ENCODE peak calls at places on chromosomes 1 and 21, in seven cellular contexts. B is endothelial cell; Y is fibroblast of mammary gland; Z is GM20000; U is activated CD8-positive, alpha-beta T cell treated with anti-CD3 and anti-CD28 coated beads for 36 hours; F is WERI-Rb-1; I is AG10803. H is an unnamed sample.

GRCh38 chr1:28756846-28757245 is 20.1 kb downstream of the YTHDF2 start:
- DNase-seq in B (no peak), Y (no peak), Z (no peak), U (peak), F (no peak), I (no peak), H (no peak)

GRCh38 chr1:50973255-50973654 is 3.2 kb downstream of the CDKN2C start:
- DNase-seq in B (no peak), Y (no peak), Z (no peak), U (no peak), F (no peak), I (no peak), H (no peak)

GRCh38 chr1:205481279-205481617 is 23.2 kb upstream of the CDK18 start:
- DNase-seq in B (no peak), Y (no peak), Z (no peak), U (peak), F (peak), I (no peak), H (no peak)

GRCh38 chr1:182235952-182236650 is 155.5 kb downstream of the GLUL start:
- DNase-seq in B (no peak), Y (peak), Z (no peak), U (no peak), F (no peak), I (peak), H (no peak)

GRCh38 chr1:176987016-176987415 is 177.5 kb downstream of the ASTN1 start:
- DNase-seq in B (no peak), Y (peak), Z (no peak), U (no peak), F (no peak), I (peak), H (no peak)

GRCh38 chr1:78687914-78688313 is 38.3 kb downstream of the IFI44 start:
- DNase-seq in B (no peak), Y (peak), Z (no peak), U (no peak), F (no peak), I (peak), H (no peak)

GRCh38 chr21:31491617-31492016 is 147.6 kb upstream of the TIAM1 start:
- DNase-seq in B (no peak), Y (no peak), Z (no peak), U (no peak), F (no peak), I (no peak), H (no peak)

GRCh38 chr1:14842891-14843290 is 244.4 kb downstream of the KAZN start:
- DNase-seq in B (no peak), Y (peak), Z (no peak), U (no peak), F (no peak), I (no peak), H (no peak)

GRCh38 chr1:79105499-79105898 is 99.0 kb upstream of the ADGRL4 start:
- DNase-seq in B (no peak), Y (peak), Z (no peak), U (no peak), F (no peak), I (peak), H (no peak)

GRCh38 chr1:231335663-231336602 is 1.7 kb downstream of the EXOC8 start:
- DNase-seq in B (no peak), Y (no peak), Z (no peak), U (peak), F (no peak), I (no peak), H (no peak)

GRCh38 chr1:5643360-5644090 is 348.7 kb downstream of the NPHP4 start:
- DNase-seq in B (no peak), Y (no peak), Z (no peak), U (no peak), F (peak), I (no peak), H (no peak)

GRCh38 chr1:16166117-16166516 is 10.2 kb upstream of the EPHA2 start:
- DNase-seq in B (no peak), Y (no peak), Z (no peak), U (no peak), F (no peak), I (no peak), H (no peak)

GRCh38 chr1:35810096-35810860 is 2.5 kb downstream of the AGO4 start:
- DNase-seq in B (no peak), Y (peak), Z (no peak), U (no peak), F (no peak), I (peak), H (no peak)

GRCh38 chr21:41091561-41091960 is 76.4 kb upstream of the BACE2 start:
- DNase-seq in B (no peak), Y (no peak), Z (no peak), U (no peak), F (no peak), I (no peak), H (no peak)

GRCh38 chr1:36248250-36248894 is 24.1 kb downstream of the THRAP3 start:
- DNase-seq in B (no peak), Y (peak), Z (no peak), U (no peak), F (no peak), I (peak), H (no peak)

GRCh38 chr1:58031416-58031815 is 515.1 kb downstream of the OMA1 start:
- DNase-seq in B (no peak), Y (no peak), Z (no peak), U (no peak), F (no peak), I (no peak), H (no peak)

GRCh38 chr1:76843821-76844448 is 23.3 kb upstream of the ST6GALNAC5 start:
- DNase-seq in B (no peak), Y (no peak), Z (no peak), U (no peak), F (no peak), I (no peak), H (no peak)

GRCh38 chr1:25094995-25095394 is 137.3 kb downstream of the SYF2 start:
- DNase-seq in B (no peak), Y (no peak), Z (no peak), U (no peak), F (no peak), I (no peak), H (no peak)

GRCh38 chr1:3454811-3455618 is 550 bp downstream of the ARHGEF16 start:
- DNase-seq in B (peak), Y (no peak), Z (no peak), U (no peak), F (peak), I (no peak), H (no peak)

GRCh38 chr1:220283616-220284015 is 11.4 kb upstream of the RAB3GAP2 start:
- DNase-seq in B (no peak), Y (no peak), Z (no peak), U (no peak), F (no peak), I (no peak), H (no peak)

GRCh38 chr1:242225770-242226573 is 227.1 kb upstream of the MAP1LC3C start:
- DNase-seq in B (no peak), Y (peak), Z (no peak), U (no peak), F (no peak), I (no peak), H (no peak)

DNA sequence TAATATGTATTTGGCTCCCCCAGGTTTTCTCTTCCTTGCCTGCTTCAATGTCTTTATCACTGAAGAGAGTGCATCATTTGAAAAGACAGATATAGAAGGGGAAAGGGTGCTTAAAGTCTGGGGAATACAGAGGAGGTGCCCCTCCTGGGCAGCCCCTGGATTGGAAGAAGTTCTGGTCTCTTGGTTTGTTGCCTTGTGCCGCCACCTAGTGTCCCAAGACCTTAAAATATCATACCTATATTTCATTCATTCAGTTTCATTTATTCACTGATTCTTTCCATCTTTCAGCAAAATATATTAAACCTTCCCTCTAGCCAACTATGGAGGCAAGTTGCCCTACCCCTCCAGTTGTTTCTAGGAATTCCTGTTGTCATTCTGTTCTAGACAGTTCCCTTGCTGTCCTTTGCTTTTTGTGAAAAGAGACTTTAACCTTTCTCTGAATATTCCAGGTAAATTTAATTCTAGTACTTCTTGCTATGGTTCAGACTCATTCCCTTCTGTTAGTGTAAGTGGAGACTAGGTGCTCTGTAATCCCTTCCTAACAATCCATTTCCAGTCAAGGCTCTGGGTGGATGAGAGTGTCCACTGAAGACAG is 56.1 kb downstream of the MEF2D start:
- DNase-seq in B (peak), Y (peak), Z (no peak), U (peak), F (peak), I (no peak), H (no peak)
- TF ChIP-seq CTCF in B (peak), Y (peak), Z (peak), U (peak), F (peak), I (peak), H (no peak)

GRCh38 chr21:43930848-43931384 is 65.9 kb downstream of the AGPAT3 start:
- DNase-seq in B (no peak), Y (no peak), Z (no peak), U (no peak), F (no peak), I (no peak), H (no peak)

GRCh38 chr21:43928726-43929125 is 63.7 kb downstream of the AGPAT3 start:
- DNase-seq in B (no peak), Y (no peak), Z (no peak), U (no peak), F (no peak), I (no peak), H (no peak)

GRCh38 chr21:43930074-43930847 is 65.2 kb downstream of the AGPAT3 start:
- DNase-seq in B (no peak), Y (no peak), Z (no peak), U (no peak), F (no peak), I (no peak), H (no peak)

GRCh38 chr21:43928230-43928607 is 63.2 kb downstream of the AGPAT3 start:
- DNase-seq in B (no peak), Y (no peak), Z (no peak), U (no peak), F (no peak), I (no peak), H (no peak)

DNA sequence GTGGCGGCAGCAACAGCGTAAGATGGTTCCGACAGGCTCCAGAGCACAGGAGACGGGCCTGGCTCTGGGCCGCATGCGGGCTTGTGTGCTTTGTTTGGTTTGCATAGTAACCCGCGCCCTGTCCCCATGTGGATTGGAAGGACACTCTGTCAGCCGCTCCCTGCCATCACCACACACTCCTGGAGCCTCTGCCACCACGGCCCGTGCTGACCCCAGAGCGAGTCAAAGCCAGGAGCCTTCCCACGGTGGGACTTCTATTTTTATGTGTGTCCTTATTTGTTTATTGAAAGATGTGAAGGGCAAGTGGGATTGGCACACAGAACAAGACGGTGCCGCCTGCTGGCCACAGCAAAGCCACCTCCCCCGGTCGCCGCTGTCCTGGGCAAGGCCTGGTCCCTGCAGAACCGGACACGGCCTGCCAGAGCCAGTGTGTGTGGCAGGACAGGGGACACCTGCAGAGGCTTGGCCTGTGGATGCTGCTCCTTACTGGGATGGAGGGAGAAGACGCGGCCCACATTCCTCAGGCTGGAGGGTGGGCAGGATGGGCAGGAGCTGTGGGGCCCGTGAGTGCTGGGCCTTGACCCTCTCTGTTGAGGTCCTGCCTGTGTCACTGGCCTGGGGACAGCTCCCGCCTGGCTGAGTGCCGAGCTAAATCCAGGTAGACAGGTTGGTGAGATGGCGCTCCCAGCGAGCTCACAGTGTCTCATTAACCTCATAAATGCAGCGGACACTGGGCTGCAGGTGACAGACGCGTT is 64.4 kb downstream of the AGPAT3 start:
- DNase-seq in B (no peak), Y (no peak), Z (no peak), U (no peak), F (no peak), I (no peak), H (no peak)
- TF ChIP-seq CTCF in B (no peak), Y (no peak), Z (no peak), U (no peak), F (no peak), I (no peak), H (no peak)

GRCh38 chr21:17554120-17554519 is 41.3 kb downstream of the CXADR start:
- DNase-seq in B (no peak), Y (no peak), Z (no peak), U (no peak), F (no peak), I (no peak), H (no peak)

GRCh38 chr21:17550671-17551308 is 37.9 kb downstream of the CXADR start:
- DNase-seq in B (no peak), Y (peak), Z (no peak), U (peak), F (no peak), I (no peak), H (no peak)

GRCh38 chr21:17552410-17552809 is 39.6 kb downstream of the CXADR start:
- DNase-seq in B (no peak), Y (no peak), Z (no peak), U (no peak), F (no peak), I (no peak), H (no peak)

GRCh38 chr21:17560377-17560776 is 47.5 kb downstream of the CXADR start:
- DNase-seq in B (no peak), Y (no peak), Z (no peak), U (no peak), F (no peak), I (no peak), H (no peak)

GRCh38 chr21:17554619-17555472 is 42.0 kb downstream of the CXADR start:
- DNase-seq in B (peak), Y (peak), Z (peak), U (no peak), F (peak), I (peak), H (no peak)
- TF ChIP-seq CTCF in B (peak), Y (peak), Z (no peak), U (no peak), F (peak), I (peak), H (no peak)

GRCh38 chr1:19682901-19683300 is 18.2 kb downstream of the HTR6 start:
- DNase-seq in B (no peak), Y (no peak), Z (no peak), U (no peak), F (no peak), I (no peak), H (no peak)

GRCh38 chr1:19684677-19685076 is 20.0 kb downstream of the HTR6 start:
- DNase-seq in B (no peak), Y (peak), Z (no peak), U (no peak), F (no peak), I (no peak), H (no peak)

GRCh38 chr1:19680644-19681043 is 16.0 kb downstream of the HTR6 start:
- DNase-seq in B (no peak), Y (no peak), Z (no peak), U (no peak), F (no peak), I (no peak), H (no peak)

GRCh38 chr1:19683351-19683750 is 18.7 kb downstream of the HTR6 start:
- DNase-seq in B (no peak), Y (peak), Z (no peak), U (no peak), F (no peak), I (no peak), H (no peak)

DNA sequence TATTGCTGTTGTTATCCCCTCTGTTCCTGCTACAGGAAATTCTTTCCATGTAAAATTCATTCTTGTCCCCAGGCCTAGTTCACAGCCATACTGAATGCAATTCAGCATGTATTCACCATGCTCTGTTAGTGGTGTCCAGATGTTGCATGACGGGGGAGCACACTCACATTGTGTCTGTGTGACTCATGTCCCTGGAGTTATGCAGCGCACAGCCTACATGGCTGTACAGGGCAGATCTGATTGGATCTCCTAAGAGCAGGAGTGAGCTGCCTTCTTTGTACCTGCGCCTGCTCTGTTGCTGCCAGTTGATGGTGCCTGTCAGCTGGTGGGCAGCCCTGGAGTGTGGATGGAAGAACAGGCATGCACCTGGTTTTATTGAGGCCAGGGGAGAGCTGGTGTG is 17.6 kb downstream of the HTR6 start:
- DNase-seq in B (no peak), Y (peak), Z (no peak), U (no peak), F (no peak), I (peak), H (no peak)
- TF ChIP-seq CTCF in B (no peak), Y (no peak), Z (no peak), U (no peak), F (no peak), I (no peak), H (no peak)

DNA sequence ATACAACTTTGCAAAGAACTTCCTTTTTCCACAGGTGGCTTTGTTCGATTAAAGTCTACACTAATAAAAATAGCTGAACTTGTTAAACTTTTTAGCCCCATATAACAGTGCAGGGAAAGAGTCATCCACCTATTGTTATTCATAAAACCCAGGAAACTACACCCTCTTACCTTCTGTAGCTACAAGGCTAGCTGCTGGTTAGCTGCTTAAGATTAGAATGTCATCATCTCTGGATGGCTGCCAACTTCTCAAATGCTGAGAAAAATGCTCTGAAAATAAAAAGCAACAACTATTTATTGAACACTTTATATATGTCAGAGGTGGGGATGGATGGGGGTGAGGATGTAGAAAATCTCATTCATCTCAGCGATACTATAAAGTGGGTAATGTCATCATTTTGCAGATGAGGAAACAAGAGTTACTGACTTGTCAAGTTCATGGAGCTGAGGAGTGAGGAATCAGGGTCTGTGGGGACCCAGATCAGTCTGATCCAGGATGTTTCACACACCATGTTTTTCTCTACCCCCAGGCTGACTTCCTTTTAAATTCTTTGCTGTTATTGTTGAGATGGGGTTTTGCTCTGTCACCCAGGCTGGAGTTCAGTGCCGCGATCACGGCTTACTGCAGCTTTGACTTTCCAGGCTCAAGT is 17.1 kb downstream of the ATP5PF start:
- DNase-seq in B (no peak), Y (peak), Z (no peak), U (no peak), F (no peak), I (peak), H (no peak)
- TF ChIP-seq CTCF in B (no peak), Y (no peak), Z (no peak), U (no peak), F (no peak), I (no peak), H (no peak)

GRCh38 chr1:223670458-223671159 is 5.1 kb upstream of the CAPN8 start:
- DNase-seq in B (peak), Y (peak), Z (peak), U (peak), F (peak), I (peak), H (no peak)
- TF ChIP-seq CTCF in B (peak), Y (peak), Z (peak), U (peak), F (peak), I (peak), H (peak)